ENCODE peak calls at places on chromosomes 2 and 18, in seven cellular contexts. N is fibroblast of lung, B is tibial artery, H is mammary epithelial cell, P is H1, Y is pancreas, M is heart left ventricle. F is an unnamed sample.

GRCh38 chr2:28273751-28274150 is 118.9 kb upstream of the FOSL2 start:
- DNase-seq in N (peak; percentile 6), Y (no peak), B (no peak), M (no peak), H (peak; percentile 20), P (no peak), F (no peak)

GRCh38 chr2:100524331-100524730 is 38.5 kb upstream of the PDCL3 start:
- DNase-seq in Y (no peak), P (no peak), M (no peak), N (peak; percentile 17), B (no peak), H (peak; percentile 71), F (no peak)

GRCh38 chr2:41283079-41283765 is 764.6 kb upstream of the PKDCC start:
- DNase-seq in M (no peak), B (no peak), P (no peak), H (no peak), Y (no peak), N (peak; percentile 55), F (peak; percentile 3)

GRCh38 chr2:133266926-133267590 is 301.2 kb downstream of the NCKAP5 start:
- DNase-seq in Y (no peak), H (peak; percentile 1), M (no peak), P (peak; percentile 47), B (no peak), N (no peak), F (no peak)

GRCh38 chr2:222671259-222672067 is at the start of gene MOGAT1:
- DNase-seq in B (peak; percentile 69), Y (peak; percentile 42), H (no peak), N (peak; percentile 24), P (peak; percentile 86), M (peak; percentile 59), F (peak; percentile 74)

GRCh38 chr2:106868199-106868598 is 17.8 kb downstream of the ST6GAL2 start:
- DNase-seq in P (no peak), H (no peak), M (no peak), Y (no peak), N (no peak), B (no peak), F (no peak)

GRCh38 chr2:31354837-31355236 is 59.7 kb downstream of the XDH start:
- DNase-seq in B (no peak), H (no peak), Y (no peak), N (peak; percentile 10), M (no peak), P (no peak), F (no peak)

GRCh38 chr2:102061962-102062795 is 70.4 kb downstream of the IL1R2 start:
- DNase-seq in M (peak; percentile 65), N (peak; percentile 88), Y (no peak), P (no peak), H (no peak), B (no peak), F (no peak)

GRCh38 chr2:56985609-56986008 is 801.8 kb downstream of the CCDC85A start:
- DNase-seq in M (no peak), H (no peak), B (no peak), P (no peak), N (no peak), Y (no peak), F (no peak)

GRCh38 chr18:59006461-59007067 is 133.1 kb upstream of the SEC11C start:
- DNase-seq in Y (no peak), P (no peak), M (no peak), N (peak; percentile 84), H (no peak), B (no peak), F (no peak)

GRCh38 chr2:3487432-3487831 is 31.9 kb downstream of the ADI1 start:
- DNase-seq in P (no peak), N (no peak), B (no peak), Y (no peak), H (no peak), M (peak; percentile 49), F (no peak)

GRCh38 chr2:108935231-108935863 is 53.7 kb downstream of the EDAR start:
- DNase-seq in H (no peak), N (no peak), M (no peak), B (no peak), P (no peak), Y (no peak), F (no peak)

GRCh38 chr2:95021847-95022246 is 3.7 kb upstream of the MAL start:
- DNase-seq in N (no peak), Y (no peak), H (no peak), P (no peak), M (no peak), B (no peak), F (no peak)

GRCh38 chr2:151560289-151560688 is 150.6 kb downstream of the RIF1 start:
- DNase-seq in P (no peak), M (peak; percentile 64), B (no peak), N (peak; percentile 80), H (peak; percentile 32), Y (no peak), F (no peak)

GRCh38 chr2:130183500-130184373 is 1.7 kb downstream of the MZT2B start:
- DNase-seq in P (no peak), Y (no peak), B (no peak), N (peak; percentile 39), M (peak; percentile 61), H (no peak), F (no peak)

GRCh38 chr2:220916931-220917330 is 655.2 kb downstream of the EPHA4 start:
- DNase-seq in M (no peak), P (no peak), H (no peak), B (no peak), Y (no peak), N (no peak), F (no peak)

GRCh38 chr2:232476045-232476444 is 11.6 kb downstream of the ECEL1 start:
- DNase-seq in M (no peak), Y (no peak), H (no peak), B (peak; percentile 28), P (no peak), N (no peak), F (no peak)

GRCh38 chr2:222610746-222611145 is 45.1 kb downstream of the FARSB start:
- DNase-seq in P (no peak), H (no peak), B (no peak), M (no peak), Y (no peak), N (no peak), F (no peak)

GRCh38 chr18:51183372-51184091 is 13.9 kb downstream of the MEX3C start:
- DNase-seq in H (no peak), P (no peak), B (no peak), N (no peak), M (no peak), Y (no peak), F (no peak)

GRCh38 chr2:185291035-185291647 is 447.5 kb upstream of the FSIP2 start:
- DNase-seq in H (peak; percentile 53), B (no peak), N (peak; percentile 42), Y (peak; percentile 52), P (peak; percentile 74), M (peak; percentile 29), F (peak; percentile 79)

GRCh38 chr2:129881786-129882396 is 97.6 kb upstream of the RAB6C start:
- DNase-seq in B (no peak), H (no peak), P (no peak), Y (no peak), M (no peak), N (no peak), F (no peak)

GRCh38 chr2:120109186-120110061 is 96.5 kb downstream of the EPB41L5 start:
- DNase-seq in H (peak; percentile 36), M (no peak), N (peak; percentile 40), B (no peak), P (no peak), Y (no peak), F (no peak)
- H3K4me3 ChIP-seq in H (no peak overlapping the region), M (no peak overlapping the region), N (no peak overlapping the region), B (no peak overlapping the region), P (no peak overlapping the region), Y (no peak overlapping the region), F (no peak overlapping the region)

GRCh38 chr2:15660491-15661294 is 69.0 kb downstream of the DDX1 start:
- DNase-seq in P (no peak), H (no peak), N (no peak), B (no peak), Y (no peak), M (no peak), F (no peak)

GRCh38 chr2:15663802-15664201 is 72.1 kb downstream of the DDX1 start:
- DNase-seq in Y (no peak), B (no peak), M (no peak), H (no peak), N (no peak), P (no peak), F (no peak)

GRCh38 chr2:15662026-15662425 is 70.4 kb downstream of the DDX1 start:
- DNase-seq in Y (no peak), H (no peak), B (no peak), P (no peak), N (no peak), M (no peak), F (no peak)

GRCh38 chr2:15661295-15661569 is 69.6 kb downstream of the DDX1 start:
- DNase-seq in B (no peak), Y (no peak), P (no peak), N (no peak), M (no peak), H (no peak), F (no peak)

DNA sequence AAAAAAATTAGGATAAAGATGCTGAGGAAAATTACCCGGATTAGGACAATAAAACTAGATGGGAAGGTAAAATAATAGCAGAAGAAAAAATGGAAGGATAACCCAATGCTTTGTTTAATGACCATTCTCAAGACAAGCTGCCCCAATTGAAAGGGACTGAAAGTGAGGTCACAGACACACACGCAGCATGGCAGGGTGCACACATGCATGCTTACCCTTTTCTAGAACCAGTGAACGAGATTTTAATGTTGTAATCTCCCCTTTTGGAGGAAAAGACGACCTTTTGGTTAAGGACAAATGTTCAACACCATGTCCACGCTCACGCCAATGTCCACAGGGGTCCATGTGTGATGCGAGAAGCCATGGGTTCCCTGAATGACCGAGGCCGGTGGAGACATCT is 70.9 kb downstream of the DDX1 start:
- DNase-seq in N (no peak), B (no peak), P (no peak), H (no peak), Y (no peak), M (no peak), F (no peak)
- H3K4me1 ChIP-seq in N (no peaks in the 10 kb centered on the region), B (no peaks in the 10 kb centered on the region), P (no peaks in the 10 kb centered on the region), H (peaks cover 8% of the 10 kb centered on the region), Y (no peaks in the 10 kb centered on the region), M (no peaks in the 10 kb centered on the region), F (peaks cover 13% of the 10 kb centered on the region)

GRCh38 chr2:53787911-53788289 is 1.1 kb downstream of the ERLEC1 start:
- DNase-seq in P (no peak), M (no peak), B (no peak), H (peak; percentile 26), N (no peak), Y (no peak), F (no peak)

GRCh38 chr2:53787255-53787910 is 539 bp downstream of the ERLEC1 start:
- DNase-seq in M (no peak), B (peak; percentile 71), H (peak; percentile 26), P (no peak), Y (no peak), N (peak; percentile 55), F (no peak)

GRCh38 chr2:53786371-53787254 is at the start of the genes ASB3 and ERLEC1:
- DNase-seq in B (peak; percentile 92), Y (peak; percentile 91), P (peak; percentile 93), H (peak; percentile 83), M (peak; percentile 93), N (peak; percentile 87), F (peak; percentile 85)

GRCh38 chr2:53784431-53784830 is 2.3 kb downstream of the ASB3 start:
- DNase-seq in Y (no peak), N (peak; percentile 36), H (peak; percentile 34), M (no peak), B (no peak), P (no peak), F (no peak)

GRCh38 chr2:53785378-53785777 is 1.4 kb downstream of the ASB3 start:
- DNase-seq in M (no peak), H (no peak), Y (no peak), B (no peak), N (no peak), P (no peak), F (no peak)
- H3K4me3 ChIP-seq in M (peak overlapping the region; percentile 88), H (peak overlapping the region; percentile 84), Y (peak overlapping the region; percentile 73), B (peak overlapping the region; percentile 96), N (peak overlapping the region; percentile 94), P (peak overlapping the region; percentile 96), F (peak overlapping the region; percentile 84)

GRCh38 chr2:174333502-174334277 is 1.1 kb upstream of the SP9 start:
- DNase-seq in M (no peak), H (no peak), P (peak; percentile 65), N (no peak), B (no peak), Y (no peak), F (no peak)
- H3K4me1 ChIP-seq in M (peaks cover 12% of the 10 kb centered on the region), H (peaks cover 23% of the 10 kb centered on the region), P (peaks cover 40% of the 10 kb centered on the region), N (no peaks in the 10 kb centered on the region), B (peaks cover 35% of the 10 kb centered on the region), Y (peaks cover 10% of the 10 kb centered on the region), F (no peaks in the 10 kb centered on the region)

F was measured in Caco-2.